ENCODE peak calls at places on chromosomes 11 and 22, in eight cellular contexts. K, L, M, X, N, T, Q and P are unnamed samples.

GRCh38 chr11:13552784-13553183 is 57.0 kb upstream of the PTH start:
- DNase-seq in X (no peak), Q (no peak), L (no peak), T (no peak), N (no peak), M (no peak), K (no peak), P (no peak)

GRCh38 chr11:46050065-46050464 is 71.2 kb downstream of the PHF21A start:
- DNase-seq in L (peak; percentile 93), N (no peak), Q (peak; percentile 43), M (no peak), X (peak; percentile 27), T (no peak), K (peak; percentile 57), P (no peak)

GRCh38 chr22:20424553-20424936 is 13.1 kb downstream of the SCARF2 start:
- DNase-seq in M (no peak), X (no peak), Q (no peak), N (no peak), K (no peak), T (no peak), L (no peak), P (no peak)

GRCh38 chr22:38451864-38452263 is 3.1 kb downstream of the KCNJ4 start:
- DNase-seq in Q (no peak), N (no peak), L (no peak), T (no peak), K (no peak), M (no peak), X (no peak), P (no peak)

GRCh38 chr11:112769170-112769569 is 192.1 kb upstream of the NCAM1 start:
- DNase-seq in M (no peak), Q (no peak), N (no peak), L (no peak), X (no peak), K (no peak), T (no peak), P (no peak)

GRCh38 chr11:35047179-35047578 is 91.8 kb upstream of the CD44 start:
- DNase-seq in T (peak; percentile 38), L (no peak), M (no peak), Q (no peak), N (no peak), K (no peak), X (no peak), P (no peak)

GRCh38 chr11:90220391-90220790 is 2.5 kb downstream of the CHORDC1 start:
- DNase-seq in K (no peak), L (peak; percentile 60), Q (peak; percentile 82), T (no peak), X (no peak), M (no peak), N (peak; percentile 7), P (no peak)

GRCh38 chr22:49290286-49290685 is 537.4 kb downstream of the BRD1 start:
- DNase-seq in M (no peak), N (no peak), X (no peak), K (no peak), L (no peak), Q (no peak), T (no peak), P (no peak)

GRCh38 chr11:100994966-100995365 is 134.6 kb downstream of the PGR start:
- DNase-seq in M (no peak), X (no peak), K (no peak), Q (no peak), T (no peak), L (no peak), N (no peak), P (no peak)

GRCh38 chr11:45801723-45802315 is 3.1 kb upstream of the SLC35C1 start:
- DNase-seq in Q (no peak), T (no peak), K (no peak), X (no peak), M (no peak), L (peak; percentile 68), N (no peak), P (no peak)

GRCh38 chr11:120208012-120208441 is 2.8 kb upstream of the OAF start:
- DNase-seq in T (no peak), Q (peak; percentile 60), L (no peak), K (no peak), N (no peak), M (no peak), X (peak; percentile 95), P (no peak)

GRCh38 chr11:76408171-76408965 is 27.2 kb downstream of the GVQW3 start:
- DNase-seq in Q (no peak), M (no peak), K (no peak), T (no peak), X (no peak), L (no peak), N (no peak), P (peak; percentile 67)

GRCh38 chr22:37244922-37245722 is 1.1 kb upstream of the RAC2 start:
- DNase-seq in L (no peak), X (no peak), K (no peak), M (no peak), T (peak; percentile 65), Q (no peak), N (no peak), P (no peak)

GRCh38 chr11:34492806-34493414 is 20.7 kb downstream of the ELF5 start:
- DNase-seq in M (peak; percentile 16), Q (peak; percentile 76), N (peak; percentile 75), L (peak; percentile 80), T (no peak), K (no peak), X (peak; percentile 68), P (peak; percentile 68)

GRCh38 chr11:114366331-114367243 is 33.7 kb downstream of the C11orf71 start:
- DNase-seq in M (no peak), N (no peak), T (no peak), Q (peak; percentile 46), K (peak; percentile 74), X (no peak), L (peak; percentile 83), P (no peak)

GRCh38 chr11:68441466-68442230 is 18.9 kb upstream of the PPP6R3 start:
- DNase-seq in K (no peak), M (no peak), Q (no peak), L (peak; percentile 94), T (no peak), N (no peak), X (no peak), P (no peak)

GRCh38 chr11:5349550-5349949 is 1.8 kb upstream of the OR51B6 start:
- DNase-seq in L (no peak), X (no peak), K (no peak), M (no peak), Q (no peak), N (no peak), T (no peak), P (no peak)

GRCh38 chr22:47174096-47174495 is 411.6 kb downstream of the TBC1D22A start:
- DNase-seq in X (no peak), T (peak; percentile 3), N (no peak), M (peak; percentile 1), Q (no peak), L (no peak), K (no peak), P (peak; percentile 2)

GRCh38 chr11:121571466-121571865 is 118.7 kb upstream of the SORL1-AS1 start:
- DNase-seq in T (no peak), M (no peak), Q (no peak), N (no peak), X (no peak), L (no peak), K (no peak), P (no peak)

GRCh38 chr11:36057372-36058045 is 113.6 kb downstream of the LDLRAD3 start:
- DNase-seq in T (no peak), X (no peak), N (no peak), M (peak; percentile 45), Q (peak; percentile 86), K (no peak), L (peak; percentile 76), P (no peak)

GRCh38 chr11:36054628-36055027 is 110.8 kb downstream of the LDLRAD3 start:
- DNase-seq in L (no peak), M (no peak), T (no peak), N (no peak), X (no peak), K (no peak), Q (no peak), P (no peak)

GRCh38 chr11:36053901-36054300 is 110.0 kb downstream of the LDLRAD3 start:
- DNase-seq in M (no peak), N (no peak), T (no peak), L (no peak), K (peak; percentile 23), X (no peak), Q (peak; percentile 63), P (no peak)

GRCh38 chr11:36055356-36055755 is 111.5 kb downstream of the LDLRAD3 start:
- DNase-seq in L (no peak), T (no peak), X (no peak), M (no peak), N (no peak), K (no peak), Q (no peak), P (no peak)

GRCh38 chr11:36056160-36056751 is 112.4 kb downstream of the LDLRAD3 start:
- DNase-seq in K (no peak), Q (peak; percentile 61), L (peak; percentile 65), T (no peak), M (no peak), N (peak; percentile 25), X (no peak), P (peak; percentile 65)
- TF ChIP-seq CTCF in K (peak; percentile 52), Q (peak; percentile 49), L (peak; percentile 82), T (peak; percentile 67), M (peak; percentile 37), N (peak; percentile 41), X (peak; percentile 61), P (peak; percentile 88)

GRCh38 chr11:66489636-66490035 is 9.4 kb downstream of the DPP3 start:
- DNase-seq in T (no peak), L (no peak), M (no peak), K (no peak), X (no peak), Q (no peak), N (no peak), P (peak; percentile 87)

GRCh38 chr11:66488957-66489356 is 8.7 kb downstream of the DPP3 start:
- DNase-seq in X (no peak), L (no peak), Q (no peak), T (no peak), K (no peak), M (no peak), N (no peak), P (peak; percentile 52)

GRCh38 chr11:66492161-66492865 is 12.1 kb downstream of the DPP3 start:
- DNase-seq in N (no peak), M (no peak), T (no peak), X (no peak), L (peak; percentile 52), K (no peak), Q (no peak), P (peak; percentile 92)

GRCh38 chr11:66493124-66493523 is 12.9 kb downstream of the DPP3 start:
- DNase-seq in M (no peak), L (no peak), X (no peak), Q (no peak), T (no peak), N (no peak), K (no peak), P (no peak)

GRCh38 chr11:66491315-66491935 is 11.2 kb downstream of the DPP3 start:
- DNase-seq in Q (no peak), N (no peak), T (no peak), L (no peak), K (no peak), X (no peak), M (no peak), P (peak; percentile 50)
- TF ChIP-seq CTCF in Q (peak; percentile 46), N (peak; percentile 11), T (peak; percentile 34), L (peak; percentile 64), K (peak; percentile 45), X (peak; percentile 10), M (peak; percentile 14), P (peak; percentile 73)

GRCh38 chr11:107123022-107123421 is 104.7 kb upstream of the GUCY1A2 start:
- DNase-seq in K (no peak), N (no peak), T (no peak), M (no peak), Q (peak; percentile 7), L (peak; percentile 11), X (no peak), P (no peak)
- TF ChIP-seq CTCF in K (peak; percentile 26), N (no peak), T (peak; percentile 17), M (no peak), Q (peak; percentile 16), L (peak; percentile 40), X (no peak), P (no peak)

GRCh38 chr11:105867742-105868141 is 154.3 kb downstream of the MSANTD4 start:
- DNase-seq in M (no peak), N (no peak), L (peak; percentile 50), Q (peak; percentile 50), K (no peak), X (no peak), T (no peak), P (no peak)
- TF ChIP-seq CTCF in M (no peak), N (no peak), L (no peak), Q (no peak), K (no peak), X (no peak), T (no peak), P (no peak)